ENCODE peak calls at places on chromosomes 6 and 20, in eight cellular contexts. One of them, this sample, is unnamed.

GRCh38 chr20:4998160-4998651 is 3.1 kb downstream of the SLC23A2 start:
- DNase-seq in body of pancreas: no peak
- DNase-seq in mammary epithelial cell: no peak
- DNase-seq in cardiac muscle cell: no peak
- DNase-seq in left ventricle myocardium inferior: no peak
- DNase-seq in tibial nerve: no peak
- DNase-seq in PC-3: peak; percentile 13
- DNase-seq in RWPE2: no peak
- DNase-seq in this sample: no peak

GRCh38 chr20:48728042-48728837 is 99.6 kb downstream of the PREX1 start:
- DNase-seq in tibial nerve: peak; percentile 60
- DNase-seq in PC-3: no peak
- DNase-seq in mammary epithelial cell: no peak
- DNase-seq in left ventricle myocardium inferior: no peak
- DNase-seq in RWPE2: no peak
- DNase-seq in body of pancreas: no peak
- DNase-seq in cardiac muscle cell: no peak
- DNase-seq in this sample: no peak

GRCh38 chr6:131999545-132000146 is 48.5 kb upstream of the CCN2 start:
- DNase-seq in PC-3: no peak
- DNase-seq in body of pancreas: no peak
- DNase-seq in RWPE2: no peak
- DNase-seq in mammary epithelial cell: no peak
- DNase-seq in left ventricle myocardium inferior: no peak
- DNase-seq in tibial nerve: no peak
- DNase-seq in cardiac muscle cell: no peak
- DNase-seq in this sample: no peak

GRCh38 chr6:158170656-158171081 is 2.5 kb downstream of the GTF2H5 start:
- DNase-seq in RWPE2: no peak
- DNase-seq in mammary epithelial cell: peak; percentile 85
- DNase-seq in PC-3: peak; percentile 69
- DNase-seq in cardiac muscle cell: peak; percentile 84
- DNase-seq in body of pancreas: no peak
- DNase-seq in left ventricle myocardium inferior: no peak
- DNase-seq in tibial nerve: no peak
- DNase-seq in this sample: no peak

GRCh38 chr20:17875106-17875980 is 93.3 kb downstream of the SNX5 start:
- DNase-seq in left ventricle myocardium inferior: peak; percentile 45
- DNase-seq in body of pancreas: peak; percentile 98
- DNase-seq in RWPE2: no peak
- DNase-seq in mammary epithelial cell: no peak
- DNase-seq in tibial nerve: peak; percentile 74
- DNase-seq in cardiac muscle cell: peak; percentile 95
- DNase-seq in PC-3: peak; percentile 71
- DNase-seq in this sample: peak; percentile 82

GRCh38 chr20:23147964-23148720 is 62.0 kb upstream of the CD93 start:
- DNase-seq in RWPE2: peak; percentile 39
- DNase-seq in body of pancreas: no peak
- DNase-seq in left ventricle myocardium inferior: no peak
- DNase-seq in tibial nerve: no peak
- DNase-seq in mammary epithelial cell: peak; percentile 72
- DNase-seq in cardiac muscle cell: peak; percentile 53
- DNase-seq in PC-3: peak; percentile 94
- DNase-seq in this sample: peak; percentile 58

GRCh38 chr6:41939848-41940758 is 1.5 kb downstream of the CCND3 start:
- DNase-seq in mammary epithelial cell: peak; percentile 18
- DNase-seq in cardiac muscle cell: peak; percentile 84
- DNase-seq in tibial nerve: no peak
- DNase-seq in body of pancreas: no peak
- DNase-seq in left ventricle myocardium inferior: peak; percentile 21
- DNase-seq in RWPE2: no peak
- DNase-seq in PC-3: peak; percentile 36
- DNase-seq in this sample: peak; percentile 32

GRCh38 chr6:132392792-132393191 is 8.5 kb downstream of the MOXD1 start:
- DNase-seq in cardiac muscle cell: no peak
- DNase-seq in mammary epithelial cell: peak; percentile 22
- DNase-seq in RWPE2: no peak
- DNase-seq in body of pancreas: no peak
- DNase-seq in PC-3: peak; percentile 55
- DNase-seq in left ventricle myocardium inferior: no peak
- DNase-seq in tibial nerve: no peak
- DNase-seq in this sample: no peak

GRCh38 chr20:25462166-25462565 is 54.7 kb downstream of the GINS1 start:
- DNase-seq in PC-3: no peak
- DNase-seq in tibial nerve: no peak
- DNase-seq in left ventricle myocardium inferior: no peak
- DNase-seq in mammary epithelial cell: no peak
- DNase-seq in RWPE2: no peak
- DNase-seq in cardiac muscle cell: no peak
- DNase-seq in body of pancreas: no peak
- DNase-seq in this sample: no peak

GRCh38 chr6:96760153-96760687 is 77.1 kb downstream of the GPR63 start:
- DNase-seq in body of pancreas: no peak
- DNase-seq in RWPE2: no peak
- DNase-seq in tibial nerve: no peak
- DNase-seq in left ventricle myocardium inferior: no peak
- DNase-seq in mammary epithelial cell: no peak
- DNase-seq in cardiac muscle cell: no peak
- DNase-seq in PC-3: no peak
- DNase-seq in this sample: no peak

GRCh38 chr20:17873410-17874270 is 95.0 kb downstream of the SNX5 start:
- DNase-seq in mammary epithelial cell: no peak
- DNase-seq in tibial nerve: peak; percentile 94
- DNase-seq in cardiac muscle cell: peak; percentile 98
- DNase-seq in RWPE2: no peak
- DNase-seq in left ventricle myocardium inferior: peak; percentile 86
- DNase-seq in PC-3: peak; percentile 65
- DNase-seq in body of pancreas: peak; percentile 97
- DNase-seq in this sample: peak; percentile 82

GRCh38 chr6:48560408-48560807 is 449.4 kb upstream of the PTCHD4 start:
- DNase-seq in RWPE2: no peak
- DNase-seq in PC-3: peak; percentile 71
- DNase-seq in body of pancreas: no peak
- DNase-seq in mammary epithelial cell: peak; percentile 62
- DNase-seq in left ventricle myocardium inferior: no peak
- DNase-seq in tibial nerve: no peak
- DNase-seq in cardiac muscle cell: peak; percentile 48
- DNase-seq in this sample: no peak

GRCh38 chr6:158033077-158033750 is 51.6 kb downstream of the SYNJ2 start:
- DNase-seq in RWPE2: peak; percentile 22
- DNase-seq in mammary epithelial cell: no peak
- DNase-seq in tibial nerve: no peak
- DNase-seq in body of pancreas: no peak
- DNase-seq in left ventricle myocardium inferior: peak; percentile 15
- DNase-seq in cardiac muscle cell: no peak
- DNase-seq in PC-3: no peak
- DNase-seq in this sample: no peak

GRCh38 chr6:105272783-105273182 is 93.0 kb upstream of the POPDC3 start:
- DNase-seq in RWPE2: no peak
- DNase-seq in mammary epithelial cell: no peak
- DNase-seq in left ventricle myocardium inferior: no peak
- DNase-seq in body of pancreas: peak; percentile 72
- DNase-seq in cardiac muscle cell: peak; percentile 33
- DNase-seq in tibial nerve: no peak
- DNase-seq in PC-3: peak; percentile 42
- DNase-seq in this sample: no peak

GRCh38 chr6:24126586-24127192 is 674 bp downstream of the NRSN1 start:
- DNase-seq in body of pancreas: peak; percentile 49
- DNase-seq in left ventricle myocardium inferior: no peak
- DNase-seq in mammary epithelial cell: peak; percentile 40
- DNase-seq in tibial nerve: no peak
- DNase-seq in PC-3: peak; percentile 77
- DNase-seq in cardiac muscle cell: peak; percentile 66
- DNase-seq in RWPE2: no peak
- DNase-seq in this sample: peak; percentile 33

GRCh38 chr6:148711833-148712653 is 34.8 kb upstream of the UST start:
- DNase-seq in mammary epithelial cell: peak; percentile 34
- DNase-seq in cardiac muscle cell: no peak
- DNase-seq in body of pancreas: no peak
- DNase-seq in RWPE2: no peak
- DNase-seq in tibial nerve: no peak
- DNase-seq in left ventricle myocardium inferior: no peak
- DNase-seq in PC-3: no peak
- DNase-seq in this sample: no peak

GRCh38 chr6:54244430-54244829 is 63.8 kb upstream of the TINAG start:
- DNase-seq in left ventricle myocardium inferior: no peak
- DNase-seq in cardiac muscle cell: peak; percentile 44
- DNase-seq in body of pancreas: no peak
- DNase-seq in mammary epithelial cell: peak; percentile 10
- DNase-seq in RWPE2: no peak
- DNase-seq in tibial nerve: no peak
- DNase-seq in PC-3: peak; percentile 71
- DNase-seq in this sample: no peak

GRCh38 chr6:158418501-158418900 is 106.2 kb downstream of the TULP4 start:
- DNase-seq in left ventricle myocardium inferior: no peak
- DNase-seq in body of pancreas: no peak
- DNase-seq in mammary epithelial cell: no peak
- DNase-seq in tibial nerve: no peak
- DNase-seq in cardiac muscle cell: peak; percentile 77
- DNase-seq in PC-3: no peak
- DNase-seq in RWPE2: no peak
- DNase-seq in this sample: no peak

GRCh38 chr20:18263723-18264122 is 24.6 kb upstream of the ZNF133 start:
- DNase-seq in mammary epithelial cell: peak; percentile 65
- DNase-seq in cardiac muscle cell: no peak
- DNase-seq in RWPE2: no peak
- DNase-seq in PC-3: peak; percentile 77
- DNase-seq in left ventricle myocardium inferior: no peak
- DNase-seq in body of pancreas: no peak
- DNase-seq in tibial nerve: no peak
- DNase-seq in this sample: no peak

GRCh38 chr20:1215386-1216170 is 10.3 kb upstream of the RAD21L1 start:
- DNase-seq in left ventricle myocardium inferior: no peak
- DNase-seq in mammary epithelial cell: no peak
- DNase-seq in PC-3: no peak
- DNase-seq in cardiac muscle cell: no peak
- DNase-seq in RWPE2: no peak
- DNase-seq in tibial nerve: no peak
- DNase-seq in body of pancreas: no peak
- DNase-seq in this sample: no peak

GRCh38 chr20:62219992-62220665 is at the start of gene HRH3:
- DNase-seq in cardiac muscle cell: peak; percentile 40
- DNase-seq in tibial nerve: no peak
- DNase-seq in RWPE2: no peak
- DNase-seq in left ventricle myocardium inferior: no peak
- DNase-seq in PC-3: no peak
- DNase-seq in mammary epithelial cell: no peak
- DNase-seq in body of pancreas: peak; percentile 73
- DNase-seq in this sample: no peak

GRCh38 chr6:167856999-167857660 is 30.4 kb downstream of the AFDN start:
- DNase-seq in mammary epithelial cell: peak; percentile 68
- DNase-seq in PC-3: no peak
- DNase-seq in cardiac muscle cell: peak; percentile 87
- DNase-seq in body of pancreas: no peak
- DNase-seq in left ventricle myocardium inferior: no peak
- DNase-seq in tibial nerve: no peak
- DNase-seq in RWPE2: no peak
- DNase-seq in this sample: no peak

GRCh38 chr20:50088022-50088421 is 24.9 kb downstream of the UBE2V1 start:
- DNase-seq in body of pancreas: no peak
- DNase-seq in RWPE2: no peak
- DNase-seq in left ventricle myocardium inferior: no peak
- DNase-seq in mammary epithelial cell: no peak
- DNase-seq in PC-3: peak; percentile 31
- DNase-seq in tibial nerve: no peak
- DNase-seq in cardiac muscle cell: no peak
- DNase-seq in this sample: no peak

GRCh38 chr6:36110863-36111262 is 19.4 kb upstream of the MAPK13 start:
- DNase-seq in body of pancreas: no peak
- DNase-seq in tibial nerve: no peak
- DNase-seq in left ventricle myocardium inferior: no peak
- DNase-seq in RWPE2: no peak
- DNase-seq in cardiac muscle cell: no peak
- DNase-seq in PC-3: no peak
- DNase-seq in mammary epithelial cell: no peak
- DNase-seq in this sample: no peak
- TF ChIP-seq CTCF in body of pancreas: no peak
- TF ChIP-seq CTCF in tibial nerve: no peak
- TF ChIP-seq CTCF in left ventricle myocardium inferior: no peak
- TF ChIP-seq CTCF in RWPE2: no peak
- TF ChIP-seq CTCF in cardiac muscle cell: no peak
- TF ChIP-seq CTCF in PC-3: no peak
- TF ChIP-seq CTCF in mammary epithelial cell: no peak
- TF ChIP-seq CTCF in this sample: no peak

DNA sequence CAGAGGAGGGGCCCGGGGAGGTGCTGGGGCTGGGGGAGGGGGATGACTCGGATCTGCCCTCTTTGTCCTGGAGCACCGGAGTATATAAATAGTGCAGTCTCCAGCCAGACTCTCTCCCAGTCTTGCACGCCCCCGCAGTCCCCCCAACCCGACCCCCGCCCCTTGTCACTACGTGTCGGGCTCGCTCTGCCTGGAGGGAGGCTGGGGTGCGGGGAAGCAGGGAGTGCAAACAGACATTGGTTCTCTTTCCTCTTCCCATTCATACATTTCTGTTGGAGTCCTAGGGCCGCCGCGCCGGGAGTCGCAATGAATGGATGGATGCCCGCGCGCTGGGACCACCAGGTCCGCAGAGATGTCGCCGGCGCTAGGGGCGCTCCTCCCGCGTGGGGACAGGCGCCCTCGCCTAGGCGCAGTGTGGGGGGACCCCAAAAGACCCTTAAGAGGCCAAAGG is 179.3 kb downstream of the TBXT start:
- DNase-seq in cardiac muscle cell: no peak
- DNase-seq in RWPE2: no peak
- DNase-seq in tibial nerve: no peak
- DNase-seq in mammary epithelial cell: no peak
- DNase-seq in body of pancreas: no peak
- DNase-seq in PC-3: no peak
- DNase-seq in left ventricle myocardium inferior: no peak
- DNase-seq in this sample: no peak
- H3K27me3 ChIP-seq in cardiac muscle cell: peaks cover 100% of the 10 kb centered on the region
- H3K27me3 ChIP-seq in RWPE2: peaks cover 29% of the 10 kb centered on the region
- H3K27me3 ChIP-seq in tibial nerve: peaks cover 52% of the 10 kb centered on the region
- H3K27me3 ChIP-seq in mammary epithelial cell: no peaks in the 10 kb centered on the region
- H3K27me3 ChIP-seq in body of pancreas: peaks cover 11% of the 10 kb centered on the region
- H3K27me3 ChIP-seq in PC-3: peaks cover 38% of the 10 kb centered on the region
- H3K27me3 ChIP-seq in left ventricle myocardium inferior: peaks cover 81% of the 10 kb centered on the region
- H3K27me3 ChIP-seq in this sample: peaks cover 12% of the 10 kb centered on the region

GRCh38 chr6:32096087-32096393 is 13.1 kb downstream of the TNXB start:
- DNase-seq in cardiac muscle cell: no peak
- DNase-seq in left ventricle myocardium inferior: no peak
- DNase-seq in body of pancreas: no peak
- DNase-seq in tibial nerve: no peak
- DNase-seq in mammary epithelial cell: no peak
- DNase-seq in RWPE2: no peak
- DNase-seq in PC-3: no peak
- DNase-seq in this sample: no peak
- H3K4me1 ChIP-seq in cardiac muscle cell: no peaks in the 10 kb centered on the region
- H3K4me1 ChIP-seq in left ventricle myocardium inferior: peaks cover 61% of the 10 kb centered on the region
- H3K4me1 ChIP-seq in body of pancreas: peaks cover 14% of the 10 kb centered on the region
- H3K4me1 ChIP-seq in tibial nerve: peaks cover 15% of the 10 kb centered on the region
- H3K4me1 ChIP-seq in mammary epithelial cell: peaks cover 14% of the 10 kb centered on the region
- H3K4me1 ChIP-seq in RWPE2: no peaks in the 10 kb centered on the region
- H3K4me1 ChIP-seq in PC-3: no peaks in the 10 kb centered on the region
- H3K4me1 ChIP-seq in this sample: peaks cover 20% of the 10 kb centered on the region

DNA sequence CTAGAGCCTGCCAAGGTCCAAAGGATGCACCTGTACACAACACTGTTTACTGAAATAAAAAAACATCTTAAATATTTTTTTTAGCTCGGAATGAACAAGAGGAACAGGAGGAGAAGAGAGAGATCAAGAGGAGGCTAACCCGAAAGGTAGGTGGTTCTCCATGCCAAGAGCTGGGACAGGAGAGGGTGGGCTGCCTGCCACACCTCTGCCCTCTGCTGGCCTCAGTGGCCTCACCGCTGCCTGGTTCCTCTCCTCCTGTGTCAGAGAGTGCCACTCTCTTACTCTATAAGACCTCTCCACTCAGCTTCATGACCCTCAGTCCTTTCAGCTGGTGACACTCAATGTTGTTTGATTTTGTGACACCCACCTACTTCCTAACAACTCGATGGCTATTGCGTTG is 50.2 kb downstream of the TBC1D7 start:
- DNase-seq in mammary epithelial cell: no peak
- DNase-seq in tibial nerve: no peak
- DNase-seq in PC-3: no peak
- DNase-seq in RWPE2: no peak
- DNase-seq in left ventricle myocardium inferior: no peak
- DNase-seq in cardiac muscle cell: no peak
- DNase-seq in body of pancreas: no peak
- DNase-seq in this sample: no peak
- TF ChIP-seq CTCF in mammary epithelial cell: peak; percentile 27
- TF ChIP-seq CTCF in tibial nerve: no peak
- TF ChIP-seq CTCF in PC-3: peak; percentile 45
- TF ChIP-seq CTCF in RWPE2: peak; percentile 27
- TF ChIP-seq CTCF in left ventricle myocardium inferior: peak; percentile 39
- TF ChIP-seq CTCF in cardiac muscle cell: peak; percentile 16
- TF ChIP-seq CTCF in body of pancreas: no peak
- TF ChIP-seq CTCF in this sample: no peak

This sample was measured in lung.